ENCODE peak calls at places on chromosomes 3 and 15, in four cellular contexts. O is GM23338, J is fibroblast of the aortic adventitia, Y is progenitor cell of endocrine pancreas. I is an unnamed sample.

GRCh38 chr3:71444028-71444860 is 139.3 kb downstream of the FOXP1 start:
- DNase-seq in O (no peak), J (peak; percentile 43), Y (no peak), I (peak; percentile 72)

GRCh38 chr3:10142707-10143560 is 1.4 kb downstream of the VHL start:
- DNase-seq in O (peak; percentile 54), J (peak; percentile 29), Y (no peak), I (no peak)

GRCh38 chr3:52210550-52211046 is 12.6 kb downstream of the ALAS1 start:
- DNase-seq in O (no peak), J (peak; percentile 48), Y (no peak), I (peak; percentile 43)

GRCh38 chr3:188792788-188793187 is 379.0 kb upstream of the TPRG1 start:
- DNase-seq in O (peak; percentile 64), J (no peak), Y (no peak), I (peak; percentile 48)

GRCh38 chr3:79012530-79012913 is 755.3 kb downstream of the ROBO1 start:
- DNase-seq in O (no peak), J (no peak), Y (no peak), I (no peak)

GRCh38 chr3:64667138-64667537 is 20.7 kb downstream of the ADAMTS9 start:
- DNase-seq in O (no peak), J (peak; percentile 13), Y (no peak), I (peak; percentile 64)

GRCh38 chr3:12367346-12367745 is 78.5 kb downstream of the PPARG start:
- DNase-seq in O (no peak), J (no peak), Y (no peak), I (no peak)

GRCh38 chr3:169354774-169355501 is 308.6 kb downstream of the MECOM start:
- DNase-seq in O (peak; percentile 17), J (no peak), Y (no peak), I (no peak)

GRCh38 chr15:29938701-29939340 is 116.6 kb upstream of the TJP1 start:
- DNase-seq in O (peak; percentile 54), J (no peak), Y (no peak), I (no peak)
- TF ChIP-seq CTCF in O (peak; percentile 47), J (peak; percentile 25), Y (peak; percentile 22), I (peak; percentile 24)

GRCh38 chr15:96460106-96460505 is 129.6 kb downstream of the NR2F2 start:
- DNase-seq in O (no peak), J (no peak), Y (no peak), I (no peak)

GRCh38 chr15:96466548-96466947 is 136.0 kb downstream of the NR2F2 start:
- DNase-seq in O (no peak), J (no peak), Y (no peak), I (no peak)

GRCh38 chr15:96463376-96463775 is 132.9 kb downstream of the NR2F2 start:
- DNase-seq in O (no peak), J (no peak), Y (no peak), I (no peak)

GRCh38 chr15:96457852-96458251 is 127.4 kb downstream of the NR2F2 start:
- DNase-seq in O (no peak), J (no peak), Y (no peak), I (no peak)

GRCh38 chr15:96462768-96463167 is 132.3 kb downstream of the NR2F2 start:
- DNase-seq in O (no peak), J (peak; percentile 24), Y (no peak), I (peak; percentile 1)
- TF ChIP-seq CTCF in O (peak; percentile 23), J (peak; percentile 30), Y (no peak), I (peak; percentile 34)

GRCh38 chr15:93562752-93563151 is 473.7 kb upstream of the RGMA start:
- DNase-seq in O (no peak), J (no peak), Y (no peak), I (no peak)

GRCh38 chr15:93570571-93570970 is 481.6 kb upstream of the RGMA start:
- DNase-seq in O (no peak), J (no peak), Y (no peak), I (no peak)

GRCh38 chr15:93563218-93563617 is 474.2 kb upstream of the RGMA start:
- DNase-seq in O (no peak), J (no peak), Y (no peak), I (no peak)

DNA sequence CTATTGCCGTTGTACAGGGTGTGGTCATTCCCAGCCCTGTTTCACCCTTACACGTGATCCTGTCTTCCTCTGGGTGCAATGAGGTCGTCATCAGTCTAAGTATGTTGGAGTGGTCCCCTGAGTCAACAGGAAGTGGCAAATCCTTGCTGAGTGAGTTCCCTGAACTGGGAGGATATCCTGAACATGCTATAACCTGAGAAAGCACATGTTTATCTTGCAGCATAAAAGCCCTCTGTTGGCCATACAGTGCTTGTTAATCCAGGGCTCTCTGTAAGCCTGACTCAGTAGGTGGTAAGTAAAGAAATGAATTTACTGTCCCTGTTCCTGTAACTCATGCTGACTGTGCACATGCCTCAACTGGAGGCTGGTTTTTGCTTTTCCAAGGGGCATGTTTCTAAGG is 477.8 kb upstream of the RGMA start:
- DNase-seq in O (no peak), J (no peak), Y (no peak), I (no peak)
- TF ChIP-seq CTCF in O (no peak), J (no peak), Y (no peak), I (no peak)

DNA sequence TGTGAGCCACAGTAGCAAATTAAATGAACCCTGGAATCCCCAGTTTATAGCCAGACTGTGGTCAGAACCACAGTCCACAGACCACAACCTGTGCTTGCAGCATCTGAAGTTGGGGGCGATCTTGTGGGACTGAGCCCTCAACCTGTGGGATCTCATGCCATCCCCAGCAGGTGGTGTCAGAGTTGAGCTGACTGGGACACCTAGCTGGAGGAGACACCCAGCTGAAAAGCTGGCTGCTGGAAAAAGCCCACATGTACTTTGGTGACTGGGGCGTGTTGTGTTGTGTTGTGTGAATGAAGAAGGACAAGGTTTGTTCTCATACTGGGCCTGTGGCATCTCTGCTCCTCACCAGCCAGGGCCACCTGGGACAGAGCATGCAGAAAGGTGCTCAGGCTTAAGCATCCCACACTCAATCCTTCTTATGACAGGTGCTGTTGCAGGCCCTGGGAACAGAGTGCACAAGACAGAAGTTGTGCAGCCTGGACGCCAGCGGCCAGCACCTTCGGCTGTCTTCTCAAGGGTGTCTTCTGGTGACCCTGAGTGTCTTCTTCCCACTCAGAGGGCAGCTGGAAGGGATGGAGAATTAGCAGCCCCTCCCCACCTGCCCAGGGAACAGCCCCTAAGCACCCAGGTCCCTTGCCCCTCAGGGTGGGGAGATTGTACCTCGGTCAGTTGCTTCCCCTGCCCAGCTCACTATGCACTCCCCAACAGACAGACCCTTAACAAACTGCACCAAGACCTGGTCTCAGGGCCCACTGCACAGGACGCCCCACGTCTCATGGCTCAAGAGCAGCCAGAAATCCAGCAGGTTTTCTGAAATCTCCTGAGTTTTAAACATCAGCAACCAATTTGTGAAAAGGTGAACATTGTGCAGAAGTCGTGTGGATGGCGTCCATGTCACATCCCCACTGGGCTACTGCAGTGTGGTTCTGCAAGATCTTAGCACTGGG is 2.2 kb upstream of the UROC1 start:
- DNase-seq in O (no peak), J (no peak), Y (no peak), I (no peak)
- TF ChIP-seq CTCF in O (no peak), J (no peak), Y (no peak), I (no peak)

GRCh38 chr3:108818404-108818803 is 4.2 kb upstream of the TRAT1 start:
- DNase-seq in O (peak; percentile 84), J (no peak), Y (no peak), I (no peak)
- TF ChIP-seq CTCF in O (peak; percentile 68), J (no peak), Y (peak; percentile 37), I (no peak)

GRCh38 chr3:63193647-63194046 is 84.5 kb upstream of the SYNPR start:
- DNase-seq in O (peak; percentile 77), J (peak; percentile 32), Y (no peak), I (peak; percentile 38)
- TF ChIP-seq CTCF in O (peak; percentile 82), J (peak; percentile 42), Y (peak; percentile 71), I (peak; percentile 70)

DNA sequence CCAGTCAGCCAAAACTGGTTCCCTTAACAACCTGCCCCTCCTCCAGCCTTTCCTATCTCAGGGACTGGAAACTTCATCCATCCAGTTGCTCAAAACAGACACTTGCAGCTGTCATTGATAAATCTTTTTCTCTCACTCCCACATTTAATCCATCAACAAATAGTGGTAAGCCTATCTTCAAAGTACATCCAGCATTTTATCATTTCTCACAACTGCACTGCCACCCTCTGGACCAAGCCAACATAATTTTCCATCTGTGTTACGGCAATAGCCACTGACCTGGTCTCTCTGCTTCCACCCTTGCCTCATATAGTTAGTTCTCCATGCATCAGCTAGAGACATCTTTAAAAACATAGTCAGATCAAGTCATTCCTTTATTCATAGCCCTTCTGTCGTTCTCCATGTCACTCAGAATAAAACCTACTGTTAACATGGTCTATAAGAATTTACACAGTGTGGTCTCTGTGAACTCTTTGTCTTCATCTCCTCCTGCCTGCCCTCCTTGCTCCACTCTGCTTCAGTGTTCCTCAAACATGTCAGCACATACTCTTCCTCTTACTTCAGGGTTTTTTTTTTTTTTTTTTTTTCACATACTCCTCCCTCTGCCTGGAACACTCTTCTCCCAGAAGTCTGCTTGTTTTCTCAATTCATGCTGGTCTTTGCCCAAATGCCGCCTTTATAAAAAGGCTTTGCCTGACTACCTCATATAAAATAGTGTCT is 102.5 kb upstream of the COL6A5 start:
- DNase-seq in O (no peak), J (peak; percentile 2), Y (no peak), I (peak; percentile 2)
- TF ChIP-seq CTCF in O (peak; percentile 28), J (no peak), Y (no peak), I (peak; percentile 13)

GRCh38 chr3:34387831-34388564 is 589.6 kb downstream of the PDCD6IP start:
- DNase-seq in O (peak; percentile 56), J (no peak), Y (no peak), I (no peak)
- TF ChIP-seq CTCF in O (peak; percentile 53), J (no peak), Y (peak; percentile 31), I (no peak)

DNA sequence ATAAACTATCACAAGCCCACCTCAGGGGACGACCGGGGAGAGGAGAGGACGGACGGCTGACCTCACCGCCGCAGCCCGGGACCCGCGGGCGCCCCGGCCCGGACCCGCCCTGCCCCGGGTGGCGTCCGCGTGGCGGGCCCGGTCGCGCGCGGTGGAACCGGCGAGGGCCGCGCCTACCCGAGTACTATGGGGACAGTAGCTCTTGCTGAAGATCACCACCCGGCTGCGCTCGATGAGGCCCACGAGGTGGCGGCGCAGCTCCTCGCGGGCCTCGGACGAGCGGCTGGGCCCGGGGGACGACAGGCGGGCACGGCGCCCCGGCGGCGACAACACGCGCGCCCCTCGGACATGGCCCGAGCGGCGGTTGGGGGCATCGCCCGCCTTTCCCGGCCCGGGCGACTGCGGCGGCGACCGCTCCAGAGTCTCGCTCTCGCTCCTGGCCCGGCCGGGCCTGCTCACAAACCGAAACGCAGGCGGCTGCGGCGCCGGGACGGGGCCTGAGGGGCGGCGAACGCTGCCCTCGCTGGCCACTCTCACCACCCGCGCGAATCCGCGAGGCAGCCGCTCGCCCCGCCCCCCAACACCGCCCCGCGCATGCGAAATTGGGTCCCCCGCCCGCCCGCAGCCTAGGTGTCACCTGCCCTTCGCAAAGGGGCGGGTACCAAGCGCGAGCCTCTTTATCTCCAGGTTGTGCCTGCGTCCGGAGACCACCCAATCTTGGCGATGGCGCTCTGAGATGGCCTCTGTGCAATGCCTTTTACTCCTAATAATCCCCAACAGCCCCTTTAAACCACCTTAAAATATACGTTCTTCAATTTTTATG is at the start of gene TXNRD3:
- DNase-seq in O (peak; percentile 78), J (peak; percentile 52), Y (peak; percentile 85), I (peak; percentile 65)
- TF ChIP-seq CTCF in O (no peak), J (peak; percentile 5), Y (peak; percentile 34), I (no peak)